ENCODE peak calls at places on chromosomes 6 and 20, in nine cellular contexts. S is body of pancreas, K is adrenal gland, B is spleen, Y is hepatocyte, I is endothelial cell of umbilical vein, Z is tibial nerve, D is colonic mucosa, T is lung. M is an unnamed sample.
A peak's percentile ranks its signal among the peaks of the same experiment; 100 is the strongest.

GRCh38 chr6:14693301-14694192 is 552.3 kb upstream of the JARID2 start:
- DNase-seq in S (no peak), K (no peak), B (no peak), Y (no peak), I (no peak), Z (no peak), D (no peak), T (no peak), M (no peak)

GRCh38 chr6:39464067-39464466 is 141.6 kb upstream of the KCNK16 start:
- DNase-seq in S (no peak), K (no peak), B (no peak), Y (no peak), I (no peak), Z (no peak), D (no peak), T (no peak), M (no peak)

GRCh38 chr20:33862709-33863403 is 51.7 kb downstream of the CHMP4B start:
- DNase-seq in S (peak; percentile 52), K (peak; percentile 67), B (peak; percentile 82), Y (peak; percentile 85), I (peak; percentile 65), Z (peak; percentile 44), D (peak; percentile 40), T (peak; percentile 47), M (peak; percentile 79)

GRCh38 chr6:16698163-16698533 is 63.1 kb downstream of the ATXN1 start:
- DNase-seq in S (no peak), K (no peak), B (no peak), Y (no peak), I (no peak), Z (no peak), D (no peak), T (no peak), M (no peak)

GRCh38 chr6:3117912-3118352 is 579 bp upstream of the BPHL start:
- DNase-seq in S (no peak), K (no peak), B (no peak), Y (no peak), I (no peak), Z (no peak), D (no peak), T (no peak), M (no peak)

GRCh38 chr20:57880155-57880648 is 170.4 kb upstream of the PMEPA1 start:
- DNase-seq in S (no peak), K (no peak), B (no peak), Y (peak; percentile 24), I (no peak), Z (peak; percentile 19), D (no peak), T (no peak), M (no peak)

GRCh38 chr20:44736170-44737021 is 9.3 kb upstream of the KCNK15 start:
- DNase-seq in S (peak; percentile 71), K (peak; percentile 87), B (no peak), Y (peak; percentile 78), I (peak; percentile 79), Z (peak; percentile 68), D (peak; percentile 67), T (peak; percentile 66), M (peak; percentile 66)

GRCh38 chr6:170358496-170358895 is 51.9 kb downstream of the FAM120B start:
- DNase-seq in S (peak; percentile 21), K (no peak), B (no peak), Y (no peak), I (no peak), Z (no peak), D (no peak), T (no peak), M (no peak)

GRCh38 chr6:165223736-165224135 is 85.7 kb downstream of the C6orf118 start:
- DNase-seq in S (no peak), K (no peak), B (no peak), Y (no peak), I (no peak), Z (no peak), D (no peak), T (no peak), M (no peak)

GRCh38 chr6:12536416-12536815 is 180.2 kb upstream of the PHACTR1 start:
- DNase-seq in S (no peak), K (no peak), B (no peak), Y (no peak), I (peak; percentile 63), Z (no peak), D (no peak), T (no peak), M (no peak)

GRCh38 chr6:151285121-151285520 is 45.4 kb downstream of the AKAP12 start:
- DNase-seq in S (no peak), K (no peak), B (no peak), Y (no peak), I (peak; percentile 90), Z (no peak), D (no peak), T (no peak), M (no peak)

GRCh38 chr6:134060491-134061106 is 8.2 kb upstream of the SLC2A12 start:
- DNase-seq in S (no peak), K (no peak), B (no peak), Y (no peak), I (peak; percentile 76), Z (no peak), D (no peak), T (no peak), M (no peak)

GRCh38 chr6:96013531-96013930 is 2.2 kb upstream of the FUT9 start:
- DNase-seq in S (no peak), K (no peak), B (no peak), Y (no peak), I (no peak), Z (no peak), D (no peak), T (no peak), M (no peak)

GRCh38 chr6:12717356-12717755 is 789 bp downstream of the PHACTR1 start:
- DNase-seq in S (no peak), K (no peak), B (no peak), Y (no peak), I (no peak), Z (no peak), D (no peak), T (no peak), M (no peak)

GRCh38 chr6:131754715-131755567 is 44.1 kb upstream of the CTAGE9 start:
- DNase-seq in S (no peak), K (no peak), B (no peak), Y (no peak), I (no peak), Z (no peak), D (no peak), T (no peak), M (no peak)

GRCh38 chr6:166610104-166610503 is 16.9 kb downstream of the RPS6KA2 start:
- DNase-seq in S (no peak), K (no peak), B (no peak), Y (no peak), I (no peak), Z (no peak), D (no peak), T (no peak), M (no peak)

GRCh38 chr6:166614171-166614583 is 12.9 kb downstream of the RPS6KA2 start:
- DNase-seq in S (no peak), K (no peak), B (no peak), Y (no peak), I (no peak), Z (no peak), D (no peak), T (no peak), M (no peak)

GRCh38 chr6:166612471-166612881 is 14.6 kb downstream of the RPS6KA2 start:
- DNase-seq in S (no peak), K (no peak), B (no peak), Y (no peak), I (no peak), Z (no peak), D (no peak), T (no peak), M (peak; percentile 65)

GRCh38 chr6:166608819-166609218 is 18.2 kb downstream of the RPS6KA2 start:
- DNase-seq in S (no peak), K (no peak), B (no peak), Y (no peak), I (no peak), Z (no peak), D (no peak), T (no peak), M (no peak)

GRCh38 chr6:166611631-166612030 is 15.4 kb downstream of the RPS6KA2 start:
- DNase-seq in S (no peak), K (no peak), B (no peak), Y (no peak), I (no peak), Z (no peak), D (no peak), T (no peak), M (peak; percentile 20)
- TF ChIP-seq CTCF in S (no peak), K (no peak), B (no peak), Y (no peak), I (no peak), Z (no peak), D (no peak), T (no peak), M (no peak)

GRCh38 chr6:167111597-167111996 is 11.3 kb upstream of the CCR6 start:
- DNase-seq in S (no peak), K (no peak), B (no peak), Y (no peak), I (no peak), Z (no peak), D (no peak), T (no peak), M (no peak)
- H3K27ac ChIP-seq in S (no peak overlapping the region), K (no peak overlapping the region), B (peak overlapping the region; percentile 66), Y (no peak overlapping the region), I (no peak overlapping the region), Z (peak overlapping the region; percentile 55), D (no peak overlapping the region), T (no peak overlapping the region), M (no peak overlapping the region)

GRCh38 chr6:138410972-138411667 is 7.1 kb downstream of the HEBP2 start:
- DNase-seq in S (no peak), K (no peak), B (no peak), Y (no peak), I (peak; percentile 91), Z (no peak), D (no peak), T (no peak), M (no peak)
- H3K36me3 ChIP-seq in S (peaks cover 4% of the 10 kb centered on the region), K (peaks cover 70% of the 10 kb centered on the region), B (peaks cover 100% of the 10 kb centered on the region), Y (no peaks in the 10 kb centered on the region), I (peaks cover 12% of the 10 kb centered on the region), Z (peaks cover 98% of the 10 kb centered on the region), D (no peaks in the 10 kb centered on the region), T (peaks cover 43% of the 10 kb centered on the region), M (peaks cover 66% of the 10 kb centered on the region)

GRCh38 chr6:64713175-64713574 is 993.9 kb downstream of the EYS start:
- DNase-seq in S (no peak), K (no peak), B (no peak), Y (no peak), I (no peak), Z (no peak), D (no peak), T (no peak), M (no peak)

GRCh38 chr6:64712606-64713005 is 994.4 kb downstream of the EYS start:
- DNase-seq in S (no peak), K (no peak), B (no peak), Y (no peak), I (no peak), Z (no peak), D (no peak), T (no peak), M (no peak)

GRCh38 chr6:64714073-64714472 is 993.0 kb downstream of the EYS start:
- DNase-seq in S (no peak), K (no peak), B (no peak), Y (no peak), I (peak; percentile 66), Z (no peak), D (no peak), T (no peak), M (no peak)

GRCh38 chr6:64717281-64717680 is 989.7 kb downstream of the EYS start:
- DNase-seq in S (no peak), K (no peak), B (no peak), Y (no peak), I (no peak), Z (no peak), D (no peak), T (no peak), M (peak; percentile 82)

GRCh38 chr6:64715624-64716023 is 991.4 kb downstream of the EYS start:
- DNase-seq in S (no peak), K (no peak), B (no peak), Y (no peak), I (no peak), Z (no peak), D (no peak), T (no peak), M (no peak)
- TF ChIP-seq CTCF in S (no peak), K (no peak), B (no peak), Y (no peak), I (no peak), Z (no peak), D (no peak), T (no peak), M (no peak)

M was measured in WERI-Rb-1.